ENCODE peak calls at places on chromosome 3, in seven cellular contexts. H is neural crest cell; O is NCI-H1092; T is activated naive CD8-positive, alpha-beta T cell treated with anti-CD3 and anti-CD28 coated beads for 36 hours; C is left lobe of liver; R is activated naive CD4-positive, alpha-beta T cell treated with anti-CD3 and anti-CD28 coated beads, Interleukin-2, amount 50 U/mL, for 16 hours; Z is T-helper 1 cell. K is an unnamed sample.

GRCh38 chr3:120907659-120908029 is 361 bp upstream of the STXBP5L start:
- DNase-seq in T (no peak), C (no peak), Z (no peak), R (no peak), H (no peak), O (no peak), K (no peak)

GRCh38 chr3:24435581-24435980 is 59.1 kb downstream of the THRB start:
- DNase-seq in O (no peak), H (no peak), T (no peak), R (no peak), C (no peak), Z (no peak), K (no peak)

GRCh38 chr3:123149525-123149924 is 52.2 kb upstream of the SEC22A start:
- DNase-seq in C (peak), R (no peak), Z (no peak), O (no peak), H (no peak), T (no peak), K (no peak)

GRCh38 chr3:25293736-25294135 is 134.3 kb upstream of the RARB start:
- DNase-seq in R (no peak), O (no peak), H (no peak), Z (no peak), T (no peak), C (no peak), K (no peak)

GRCh38 chr3:51975857-51976549 is 1.1 kb downstream of the ABHD14A start:
- DNase-seq in Z (no peak), H (peak), O (peak), C (peak), T (peak), R (peak), K (peak)

GRCh38 chr3:5144316-5144994 is 22.4 kb downstream of the ARL8B start:
- DNase-seq in T (no peak), R (no peak), H (no peak), O (no peak), C (no peak), Z (no peak), K (no peak)

GRCh38 chr3:23055733-23056376 is 147.3 kb upstream of the UBE2E2 start:
- DNase-seq in C (no peak), Z (no peak), O (no peak), H (no peak), R (no peak), T (no peak), K (no peak)

GRCh38 chr3:32500880-32501784 is 1.5 kb downstream of the CMTM6 start:
- DNase-seq in T (no peak), Z (no peak), O (no peak), H (no peak), C (peak), R (no peak), K (no peak)

GRCh38 chr3:86410587-86410986 is 580.4 kb downstream of the VGLL3 start:
- DNase-seq in C (no peak), Z (no peak), T (no peak), R (no peak), O (no peak), H (no peak), K (no peak)

GRCh38 chr3:186217820-186218164 is 108.9 kb upstream of the ETV5 start:
- DNase-seq in O (no peak), C (no peak), R (no peak), T (peak), Z (no peak), H (no peak), K (no peak)

GRCh38 chr3:127000128-127000527 is 17.2 kb downstream of the PLXNA1 start:
- DNase-seq in T (no peak), R (no peak), Z (no peak), H (no peak), O (no peak), C (no peak), K (no peak)

GRCh38 chr3:75101329-75102147 is 487.1 kb upstream of the CNTN3 start:
- DNase-seq in O (no peak), H (peak), C (no peak), Z (no peak), R (no peak), T (no peak), K (no peak)

GRCh38 chr3:34419801-34420200 is 621.4 kb downstream of the PDCD6IP start:
- DNase-seq in O (no peak), H (peak), T (no peak), R (no peak), Z (no peak), C (no peak), K (no peak)

GRCh38 chr3:52149021-52149420 is 5.2 kb downstream of the POC1A start:
- DNase-seq in H (no peak), Z (no peak), O (no peak), R (no peak), C (no peak), T (no peak), K (no peak)

GRCh38 chr3:43953814-43954241 is 263.1 kb downstream of the ABHD5 start:
- DNase-seq in R (no peak), O (no peak), Z (no peak), H (no peak), T (no peak), C (no peak), K (no peak)

GRCh38 chr3:147157629-147158028 is 248.7 kb downstream of the ZIC4 start:
- DNase-seq in C (no peak), O (no peak), T (no peak), R (no peak), Z (no peak), H (no peak), K (no peak)

GRCh38 chr3:152199069-152199838 is 69.5 kb upstream of the MBNL1 start:
- DNase-seq in O (no peak), R (no peak), H (no peak), T (no peak), Z (no peak), C (no peak), K (no peak)

GRCh38 chr3:169256027-169256426 is 407.5 kb downstream of the MECOM start:
- DNase-seq in H (no peak), R (no peak), Z (no peak), C (no peak), O (no peak), T (no peak), K (no peak)

K was measured in breast epithelium.